ENCODE peak calls at places on chromosome 16, in seven cellular contexts. One of them, this sample, is unnamed. For H4K20me1, the result is how much of the 10 kb centered on the place peaks cover.

GRCh38 chr16:16110111-16110490 is 113.2 kb downstream of the ABCC6 start:
- DNase-seq in PC-9: no peak
- DNase-seq in IMR-90: no peak
- DNase-seq in neural progenitor cell: no peak
- DNase-seq in H9: no peak
- DNase-seq in SK-N-SH: no peak
- DNase-seq in HepG2: no peak
- DNase-seq in this sample: no peak

GRCh38 chr16:56262148-56262878 is 71.0 kb downstream of the GNAO1 start:
- DNase-seq in PC-9: peak
- DNase-seq in IMR-90: no peak
- DNase-seq in neural progenitor cell: no peak
- DNase-seq in H9: no peak
- DNase-seq in SK-N-SH: no peak
- DNase-seq in HepG2: no peak
- DNase-seq in this sample: no peak

GRCh38 chr16:67173808-67174705 is 3.7 kb downstream of the NOL3 start:
- DNase-seq in PC-9: peak
- DNase-seq in IMR-90: peak
- DNase-seq in neural progenitor cell: peak
- DNase-seq in H9: peak
- DNase-seq in SK-N-SH: peak
- DNase-seq in HepG2: peak
- DNase-seq in this sample: peak

GRCh38 chr16:81315271-81316175 is 761 bp downstream of the GAN start:
- DNase-seq in PC-9: peak
- DNase-seq in IMR-90: peak
- DNase-seq in neural progenitor cell: peak
- DNase-seq in H9: no peak
- DNase-seq in SK-N-SH: peak
- DNase-seq in HepG2: peak
- DNase-seq in this sample: peak

GRCh38 chr16:27972500-27972899 is 91.0 kb downstream of the GSG1L start:
- DNase-seq in PC-9: peak
- DNase-seq in IMR-90: peak
- DNase-seq in neural progenitor cell: peak
- DNase-seq in H9: peak
- DNase-seq in SK-N-SH: peak
- DNase-seq in HepG2: peak
- DNase-seq in this sample: peak

GRCh38 chr16:58634265-58634802 is 4.7 kb upstream of the CNOT1 start:
- DNase-seq in PC-9: no peak
- DNase-seq in IMR-90: no peak
- DNase-seq in neural progenitor cell: no peak
- DNase-seq in H9: no peak
- DNase-seq in SK-N-SH: no peak
- DNase-seq in HepG2: peak
- DNase-seq in this sample: no peak

GRCh38 chr16:11955713-11956123 is 9.3 kb upstream of the TNFRSF17 start:
- DNase-seq in PC-9: peak
- DNase-seq in IMR-90: peak
- DNase-seq in neural progenitor cell: no peak
- DNase-seq in H9: no peak
- DNase-seq in SK-N-SH: no peak
- DNase-seq in HepG2: no peak
- DNase-seq in this sample: no peak

GRCh38 chr16:2008009-2008526 is 1.6 kb downstream of the ZNF598 start:
- DNase-seq in PC-9: peak
- DNase-seq in IMR-90: peak
- DNase-seq in neural progenitor cell: no peak
- DNase-seq in H9: no peak
- DNase-seq in SK-N-SH: no peak
- DNase-seq in HepG2: no peak
- DNase-seq in this sample: no peak

GRCh38 chr16:63943568-63943967 is 1178.3 kb downstream of the CDH11 start:
- DNase-seq in PC-9: no peak
- DNase-seq in IMR-90: no peak
- DNase-seq in neural progenitor cell: no peak
- DNase-seq in H9: no peak
- DNase-seq in SK-N-SH: no peak
- DNase-seq in HepG2: no peak
- DNase-seq in this sample: no peak

GRCh38 chr16:59440-60059 is 5.9 kb downstream of the SNRNP25 start:
- DNase-seq in PC-9: no peak
- DNase-seq in IMR-90: no peak
- DNase-seq in neural progenitor cell: no peak
- DNase-seq in H9: no peak
- DNase-seq in SK-N-SH: no peak
- DNase-seq in HepG2: no peak
- DNase-seq in this sample: no peak

GRCh38 chr16:57263585-57264351 is 18.7 kb downstream of the ARL2BP start:
- DNase-seq in PC-9: no peak
- DNase-seq in IMR-90: no peak
- DNase-seq in neural progenitor cell: no peak
- DNase-seq in H9: no peak
- DNase-seq in SK-N-SH: peak
- DNase-seq in HepG2: no peak
- DNase-seq in this sample: no peak

GRCh38 chr16:78278047-78278446 is 178.6 kb downstream of the WWOX start:
- DNase-seq in PC-9: no peak
- DNase-seq in IMR-90: no peak
- DNase-seq in neural progenitor cell: no peak
- DNase-seq in H9: no peak
- DNase-seq in SK-N-SH: no peak
- DNase-seq in HepG2: no peak
- DNase-seq in this sample: no peak

GRCh38 chr16:63096857-63097256 is 1060.6 kb upstream of the CDH8 start:
- DNase-seq in PC-9: no peak
- DNase-seq in IMR-90: no peak
- DNase-seq in neural progenitor cell: no peak
- DNase-seq in H9: no peak
- DNase-seq in SK-N-SH: no peak
- DNase-seq in HepG2: no peak
- DNase-seq in this sample: no peak

GRCh38 chr16:87065781-87066694 is 251.2 kb downstream of the C16orf95 start:
- DNase-seq in PC-9: no peak
- DNase-seq in IMR-90: no peak
- DNase-seq in neural progenitor cell: no peak
- DNase-seq in H9: no peak
- DNase-seq in SK-N-SH: no peak
- DNase-seq in HepG2: no peak
- DNase-seq in this sample: no peak

GRCh38 chr16:78210305-78210704 is 110.9 kb downstream of the WWOX start:
- DNase-seq in PC-9: peak
- DNase-seq in IMR-90: peak
- DNase-seq in neural progenitor cell: peak
- DNase-seq in H9: no peak
- DNase-seq in SK-N-SH: no peak
- DNase-seq in HepG2: no peak
- DNase-seq in this sample: no peak

GRCh38 chr16:57481421-57481820 is 4.9 kb downstream of the DOK4 start:
- DNase-seq in PC-9: no peak
- DNase-seq in IMR-90: no peak
- DNase-seq in neural progenitor cell: no peak
- DNase-seq in H9: no peak
- DNase-seq in SK-N-SH: no peak
- DNase-seq in HepG2: no peak
- DNase-seq in this sample: no peak

GRCh38 chr16:69188716-69189115 is 1.8 kb downstream of the SNTB2 start:
- DNase-seq in PC-9: no peak
- DNase-seq in IMR-90: peak
- DNase-seq in neural progenitor cell: peak
- DNase-seq in H9: no peak
- DNase-seq in SK-N-SH: no peak
- DNase-seq in HepG2: no peak
- DNase-seq in this sample: no peak

GRCh38 chr16:84950906-84951305 is 60.4 kb downstream of the ZDHHC7 start:
- DNase-seq in PC-9: no peak
- DNase-seq in IMR-90: no peak
- DNase-seq in neural progenitor cell: no peak
- DNase-seq in H9: peak
- DNase-seq in SK-N-SH: peak
- DNase-seq in HepG2: peak
- DNase-seq in this sample: peak

GRCh38 chr16:84947022-84947421 is 64.3 kb downstream of the ZDHHC7 start:
- DNase-seq in PC-9: no peak
- DNase-seq in IMR-90: no peak
- DNase-seq in neural progenitor cell: no peak
- DNase-seq in H9: no peak
- DNase-seq in SK-N-SH: no peak
- DNase-seq in HepG2: no peak
- DNase-seq in this sample: no peak

GRCh38 chr16:84949776-84950436 is 61.4 kb downstream of the ZDHHC7 start:
- DNase-seq in PC-9: no peak
- DNase-seq in IMR-90: no peak
- DNase-seq in neural progenitor cell: no peak
- DNase-seq in H9: no peak
- DNase-seq in SK-N-SH: no peak
- DNase-seq in HepG2: no peak
- DNase-seq in this sample: no peak

GRCh38 chr16:84947996-84948854 is 63.1 kb downstream of the ZDHHC7 start:
- DNase-seq in PC-9: no peak
- DNase-seq in IMR-90: no peak
- DNase-seq in neural progenitor cell: no peak
- DNase-seq in H9: no peak
- DNase-seq in SK-N-SH: no peak
- DNase-seq in HepG2: no peak
- DNase-seq in this sample: no peak

DNA sequence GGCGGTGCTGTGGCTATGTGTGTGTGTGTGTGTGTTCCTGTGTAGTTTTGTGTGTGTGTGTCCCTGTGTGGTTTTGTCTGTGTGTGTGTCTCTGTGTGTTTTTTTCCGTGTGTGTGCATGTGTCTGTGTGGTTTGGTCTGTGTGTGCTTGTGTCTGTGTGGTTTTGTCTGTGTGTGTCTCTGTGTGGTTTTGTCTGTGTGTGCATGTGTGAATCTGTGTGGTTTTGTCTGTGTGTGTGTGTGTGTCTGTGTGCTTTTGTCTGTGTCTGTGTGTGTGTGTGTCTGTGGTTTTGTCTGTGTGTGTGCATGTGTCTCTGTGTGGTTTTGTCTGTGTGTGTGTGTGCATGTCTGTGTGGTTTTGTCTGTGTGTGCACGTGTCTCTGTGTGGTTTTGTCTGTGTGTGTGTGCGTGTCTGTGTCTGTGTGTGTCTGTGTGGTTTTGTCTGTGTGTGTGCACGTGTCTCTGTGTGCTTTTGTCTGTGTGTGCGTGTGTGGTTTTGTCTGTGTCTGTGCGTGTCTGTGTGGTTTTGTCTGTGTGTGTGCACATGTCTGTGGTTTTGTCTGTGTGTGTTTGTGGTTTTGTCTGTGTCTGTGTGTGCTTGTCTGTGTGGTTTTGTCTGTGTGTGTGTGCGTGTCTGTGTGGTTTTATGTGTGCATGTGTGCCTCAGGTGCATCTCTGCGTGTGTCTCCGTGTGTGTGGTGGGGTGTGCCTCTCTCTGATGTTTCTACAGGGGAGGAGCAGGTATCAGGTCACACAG is 62.3 kb downstream of the ZDHHC7 start:
- DNase-seq in PC-9: no peak
- DNase-seq in IMR-90: no peak
- DNase-seq in neural progenitor cell: no peak
- DNase-seq in H9: no peak
- DNase-seq in SK-N-SH: no peak
- DNase-seq in HepG2: no peak
- DNase-seq in this sample: no peak
- H4K20me1 ChIP-seq in PC-9: under half
- H4K20me1 ChIP-seq in IMR-90: under half
- H4K20me1 ChIP-seq in neural progenitor cell: under half
- H4K20me1 ChIP-seq in H9: under half
- H4K20me1 ChIP-seq in SK-N-SH: under half
- H4K20me1 ChIP-seq in HepG2: under half
- H4K20me1 ChIP-seq in this sample: under half

DNA sequence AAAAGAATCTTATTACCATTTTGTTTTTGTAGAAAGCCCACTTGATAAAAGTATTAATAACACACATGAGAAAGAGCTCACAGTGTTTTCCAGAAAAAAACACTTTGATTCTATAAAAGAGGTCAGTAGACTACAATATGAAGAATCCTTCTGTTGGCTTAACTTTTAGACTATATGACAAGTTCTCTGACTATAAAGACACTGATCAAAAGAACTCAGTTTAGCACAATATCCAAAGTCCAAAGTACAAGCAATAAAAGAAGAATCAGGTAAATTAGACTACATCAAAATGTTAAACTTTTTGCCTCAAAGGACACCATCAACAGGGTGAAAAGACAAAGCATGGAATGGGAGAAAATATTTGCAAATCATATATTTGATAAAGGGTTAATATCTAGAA is 11.2 kb upstream of the SMG1 start:
- DNase-seq in PC-9: no peak
- DNase-seq in IMR-90: no peak
- DNase-seq in neural progenitor cell: no peak
- DNase-seq in H9: no peak
- DNase-seq in SK-N-SH: no peak
- DNase-seq in HepG2: no peak
- DNase-seq in this sample: no peak
- TF ChIP-seq CTCF in PC-9: no peak
- TF ChIP-seq CTCF in IMR-90: no peak
- TF ChIP-seq CTCF in neural progenitor cell: no peak
- TF ChIP-seq CTCF in H9: no peak
- TF ChIP-seq CTCF in SK-N-SH: no peak
- TF ChIP-seq CTCF in HepG2: no peak
- TF ChIP-seq CTCF in this sample: no peak

GRCh38 chr16:50273888-50274770 is 7.8 kb downstream of the ADCY7 start:
- DNase-seq in PC-9: no peak
- DNase-seq in IMR-90: no peak
- DNase-seq in neural progenitor cell: no peak
- DNase-seq in H9: no peak
- DNase-seq in SK-N-SH: no peak
- DNase-seq in HepG2: no peak
- DNase-seq in this sample: peak
- H3K27ac ChIP-seq in PC-9: no peak
- H3K27ac ChIP-seq in IMR-90: no peak
- H3K27ac ChIP-seq in neural progenitor cell: no peak
- H3K27ac ChIP-seq in H9: no peak
- H3K27ac ChIP-seq in SK-N-SH: no peak
- H3K27ac ChIP-seq in HepG2: no peak
- H3K27ac ChIP-seq in this sample: peak

DNA sequence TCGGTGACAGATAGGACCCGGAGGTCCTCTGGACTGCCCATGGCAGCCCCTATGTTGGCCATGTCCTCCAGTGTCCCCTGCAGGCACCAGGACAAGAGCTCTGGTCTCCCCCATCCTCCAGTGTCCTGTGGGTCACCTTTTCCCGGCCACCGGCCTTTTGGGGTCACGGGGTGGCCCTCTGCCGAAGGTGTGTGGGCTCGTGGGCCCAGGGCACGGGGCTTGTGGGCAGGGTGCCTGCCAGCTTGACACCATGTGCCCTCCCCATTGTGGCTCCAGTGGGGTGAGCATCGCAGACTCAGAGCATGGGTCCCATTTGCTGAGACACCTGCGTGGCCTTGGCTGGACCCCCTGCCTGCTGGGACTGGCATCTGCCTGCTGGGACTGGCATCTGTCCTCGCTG is 18.1 kb downstream of the GSE1 start:
- DNase-seq in PC-9: no peak
- DNase-seq in IMR-90: no peak
- DNase-seq in neural progenitor cell: no peak
- DNase-seq in H9: no peak
- DNase-seq in SK-N-SH: no peak
- DNase-seq in HepG2: no peak
- DNase-seq in this sample: no peak
- H4K20me1 ChIP-seq in PC-9: half or more
- H4K20me1 ChIP-seq in IMR-90: half or more
- H4K20me1 ChIP-seq in neural progenitor cell: under half
- H4K20me1 ChIP-seq in H9: under half
- H4K20me1 ChIP-seq in SK-N-SH: half or more
- H4K20me1 ChIP-seq in HepG2: half or more
- H4K20me1 ChIP-seq in this sample: under half

GRCh38 chr16:3490911-3491629 is 4.2 kb downstream of the C16orf90 start:
- DNase-seq in PC-9: no peak
- DNase-seq in IMR-90: no peak
- DNase-seq in neural progenitor cell: no peak
- DNase-seq in H9: no peak
- DNase-seq in SK-N-SH: no peak
- DNase-seq in HepG2: peak
- DNase-seq in this sample: no peak
- TF ChIP-seq CTCF in PC-9: no peak
- TF ChIP-seq CTCF in IMR-90: no peak
- TF ChIP-seq CTCF in neural progenitor cell: no peak
- TF ChIP-seq CTCF in H9: peak
- TF ChIP-seq CTCF in SK-N-SH: no peak
- TF ChIP-seq CTCF in HepG2: peak
- TF ChIP-seq CTCF in this sample: peak